ENCODE peak calls at places on chromosomes 11 and 22, in nine cellular contexts. J is GM20000, U is A549, G is spleen, T is ovary, A is cardiac fibroblast, S is B cell, R is neural crest cell, X is mucosa of descending colon. Z is an unnamed sample.

GRCh38 chr22:29867260-29867659 is 15.7 kb upstream of the MTMR3 start:
- DNase-seq in R (no peak), U (no peak), G (no peak), A (no peak), T (no peak), S (no peak), X (no peak), J (no peak), Z (no peak)

GRCh38 chr11:82732734-82733443 is 775 bp downstream of the FAM181B start:
- DNase-seq in X (no peak), R (no peak), G (peak), J (peak), A (no peak), T (peak), S (peak), U (no peak), Z (no peak)

GRCh38 chr22:44599084-44599483 is 101.1 kb upstream of the RTL6 start:
- DNase-seq in T (no peak), R (no peak), A (no peak), X (no peak), G (no peak), U (no peak), J (no peak), S (no peak), Z (no peak)

GRCh38 chr11:132106336-132106982 is 736.0 kb downstream of the NTM start:
- DNase-seq in X (no peak), A (no peak), G (no peak), U (no peak), R (no peak), S (no peak), J (no peak), T (no peak), Z (no peak)

GRCh38 chr22:37165066-37165465 is 15.3 kb upstream of the IL2RB start:
- DNase-seq in R (no peak), U (no peak), T (no peak), X (no peak), A (no peak), S (no peak), G (peak), J (no peak), Z (no peak)

GRCh38 chr11:122676638-122677037 is 21.1 kb downstream of the UBASH3B start:
- DNase-seq in G (no peak), T (no peak), J (no peak), S (no peak), R (no peak), X (no peak), A (no peak), U (peak), Z (no peak)

GRCh38 chr11:2934057-2934550 is 4.9 kb upstream of the PHLDA2 start:
- DNase-seq in R (no peak), S (no peak), J (no peak), G (no peak), A (no peak), T (no peak), U (no peak), X (no peak), Z (no peak)

GRCh38 chr22:32736746-32737145 is 64.8 kb upstream of the TIMP3 start:
- DNase-seq in U (no peak), G (no peak), X (no peak), A (no peak), S (no peak), J (no peak), T (no peak), R (no peak), Z (no peak)

GRCh38 chr11:86785576-86785975 is 14.8 kb upstream of the PRSS23 start:
- DNase-seq in U (no peak), R (no peak), T (no peak), X (no peak), S (no peak), J (no peak), A (no peak), G (no peak), Z (no peak)

DNA sequence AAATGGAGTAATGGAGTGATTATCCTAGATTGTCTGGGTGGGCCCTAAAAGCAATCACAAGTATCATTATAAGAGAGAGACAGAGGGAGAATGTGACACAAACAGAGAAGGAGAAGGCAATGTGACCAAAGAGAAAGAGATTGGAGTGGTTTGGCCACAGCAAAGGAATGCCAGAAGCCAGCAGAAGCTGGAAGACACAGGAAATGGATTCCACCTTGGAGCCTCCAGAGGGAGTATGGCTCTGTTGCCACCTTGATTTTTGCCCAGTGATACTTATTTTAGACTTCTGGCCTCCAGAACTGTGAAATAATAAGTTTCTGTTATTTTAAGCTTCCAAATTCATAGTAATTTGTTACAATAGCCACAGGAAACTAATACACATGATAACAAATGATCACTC is 36.8 kb upstream of the OR5P2 start:
- DNase-seq in S (no peak), X (no peak), J (no peak), T (no peak), A (no peak), G (no peak), U (no peak), R (no peak), Z (no peak)
- TF ChIP-seq CTCF in S (no peak), X (no peak), J (no peak), T (no peak), A (no peak), G (no peak), U (no peak), R (no peak), Z (no peak)

DNA sequence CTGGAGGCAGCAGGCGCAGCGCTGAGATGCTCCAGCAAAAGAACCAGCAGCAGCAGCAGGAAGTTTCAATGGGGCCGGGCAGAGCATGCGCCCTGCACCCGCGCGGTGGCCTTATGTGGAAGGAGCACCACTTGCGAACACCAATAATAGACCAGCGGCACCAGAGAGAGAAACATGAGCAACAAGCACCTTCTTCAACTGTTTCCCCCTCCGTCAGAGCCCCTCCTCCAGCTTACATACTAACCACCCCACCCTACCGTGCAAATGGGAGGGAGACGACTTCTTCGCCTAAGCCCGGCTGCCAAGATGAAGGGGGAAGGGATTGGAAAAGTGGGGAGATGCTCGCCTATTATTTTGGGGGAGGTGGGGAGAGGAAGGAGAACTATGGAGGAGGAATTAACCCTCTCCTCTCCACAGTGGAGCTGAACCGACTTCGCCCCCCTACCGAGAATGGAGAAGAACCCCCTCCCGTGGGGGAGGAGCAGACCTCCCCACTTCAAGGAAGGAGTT is 1.1 kb downstream of the RSF1 start:
- DNase-seq in S (peak), U (peak), R (peak), X (peak), T (peak), A (peak), J (peak), G (peak), Z (peak)
- TF ChIP-seq CTCF in S (no peak), U (no peak), R (peak), X (no peak), T (no peak), A (peak), J (no peak), G (peak), Z (no peak)

DNA sequence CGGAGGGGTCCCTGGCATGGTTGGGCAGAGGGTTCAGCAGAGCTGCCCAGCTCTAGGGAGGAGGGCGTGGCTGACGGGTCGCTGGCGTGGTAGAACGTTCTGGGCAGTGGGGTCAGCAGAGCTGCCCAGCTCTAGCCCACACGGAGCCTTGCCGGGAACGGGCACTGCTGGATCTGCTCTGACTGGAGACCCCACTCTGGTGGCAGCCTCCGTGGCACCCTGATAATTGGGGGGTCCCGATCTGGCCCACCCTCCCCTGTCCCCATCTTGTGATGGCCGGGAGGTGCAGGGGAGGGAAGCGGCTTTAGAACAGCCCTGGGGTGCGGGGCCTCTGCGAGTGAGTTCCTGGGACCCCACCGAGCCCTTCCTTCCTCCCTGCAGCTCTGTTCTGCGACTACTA is 21.9 kb downstream of the MUC5AC start:
- DNase-seq in U (no peak), G (no peak), X (no peak), T (no peak), A (no peak), S (no peak), R (no peak), J (no peak), Z (peak)
- TF ChIP-seq CTCF in U (no peak), G (no peak), X (no peak), T (no peak), A (no peak), S (no peak), R (no peak), J (no peak), Z (no peak)

GRCh38 chr11:70250876-70251275 is 19.6 kb upstream of the PPFIA1 start:
- DNase-seq in J (no peak), S (no peak), U (no peak), G (no peak), T (no peak), R (no peak), A (no peak), X (no peak), Z (no peak)
- TF ChIP-seq CTCF in J (no peak), S (no peak), U (no peak), G (no peak), T (no peak), R (no peak), A (no peak), X (no peak), Z (no peak)

GRCh38 chr11:106152013-106152412 is 74.6 kb downstream of the AASDHPPT start:
- DNase-seq in J (no peak), G (no peak), A (peak), X (no peak), R (no peak), T (no peak), S (no peak), U (no peak), Z (no peak)
- TF ChIP-seq CTCF in J (no peak), G (no peak), A (no peak), X (no peak), R (peak), T (no peak), S (no peak), U (no peak), Z (no peak)

DNA sequence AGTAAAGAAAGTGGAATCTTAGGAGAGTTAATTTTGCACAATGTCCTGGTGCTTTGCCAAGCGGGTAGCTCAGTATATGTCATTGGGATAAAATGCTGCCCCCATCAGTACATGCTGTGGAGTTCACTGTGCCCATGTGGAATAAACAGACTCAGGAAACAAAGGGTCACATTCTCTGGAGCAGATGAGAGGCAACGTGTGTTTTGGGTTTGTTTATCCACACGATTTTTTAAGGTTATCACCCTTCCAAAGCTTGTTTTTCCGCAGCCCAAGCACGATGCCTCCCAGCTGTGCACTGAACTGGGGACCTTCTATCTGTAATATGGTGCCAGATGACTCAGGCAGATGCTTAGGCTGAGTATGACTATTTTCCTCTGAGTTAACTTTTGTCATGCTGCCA is 6.4 kb downstream of the OR4D6 start:
- DNase-seq in J (no peak), X (peak), U (no peak), R (no peak), G (no peak), A (peak), T (peak), S (no peak), Z (no peak)
- TF ChIP-seq CTCF in J (no peak), X (no peak), U (no peak), R (no peak), G (no peak), A (no peak), T (no peak), S (no peak), Z (no peak)

DNA sequence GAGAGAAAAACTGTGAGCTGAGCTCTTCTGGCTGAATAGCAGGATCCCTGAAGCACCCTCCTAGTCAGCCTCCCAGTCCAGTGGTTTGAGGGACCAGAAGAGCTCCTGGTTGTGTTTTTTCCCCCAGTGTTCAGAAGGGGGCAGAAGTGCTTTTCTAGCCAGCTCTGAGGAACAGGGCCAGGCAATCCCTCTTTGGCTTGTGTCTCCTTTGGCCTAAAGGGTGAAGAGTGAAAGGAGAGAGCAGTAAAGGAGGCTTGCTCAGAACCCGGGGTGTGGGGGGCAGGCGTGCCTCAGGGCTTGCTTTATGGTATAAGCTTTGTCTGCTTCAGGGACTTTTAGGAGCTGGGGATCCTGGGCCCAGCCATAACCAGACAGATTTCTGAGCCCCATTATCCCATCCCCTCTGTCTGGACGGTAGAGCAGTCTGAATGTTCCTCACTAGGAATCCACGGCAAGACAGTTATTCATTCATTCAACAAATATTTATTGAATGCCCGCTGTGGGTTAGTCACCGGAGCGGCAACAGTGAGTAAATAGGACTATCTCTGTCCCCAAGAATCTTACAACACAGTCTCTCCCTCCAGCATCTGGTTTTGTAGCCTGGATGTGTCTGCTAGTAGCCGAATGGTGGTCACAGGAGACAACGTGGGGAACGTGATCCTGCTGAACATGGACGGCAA is 14.5 kb downstream of the ACP2 start:
- DNase-seq in U (peak), A (peak), T (peak), X (no peak), S (no peak), J (no peak), G (no peak), R (no peak), Z (no peak)
- TF ChIP-seq CTCF in U (peak), A (peak), T (no peak), X (no peak), S (no peak), J (no peak), G (no peak), R (no peak), Z (no peak)

DNA sequence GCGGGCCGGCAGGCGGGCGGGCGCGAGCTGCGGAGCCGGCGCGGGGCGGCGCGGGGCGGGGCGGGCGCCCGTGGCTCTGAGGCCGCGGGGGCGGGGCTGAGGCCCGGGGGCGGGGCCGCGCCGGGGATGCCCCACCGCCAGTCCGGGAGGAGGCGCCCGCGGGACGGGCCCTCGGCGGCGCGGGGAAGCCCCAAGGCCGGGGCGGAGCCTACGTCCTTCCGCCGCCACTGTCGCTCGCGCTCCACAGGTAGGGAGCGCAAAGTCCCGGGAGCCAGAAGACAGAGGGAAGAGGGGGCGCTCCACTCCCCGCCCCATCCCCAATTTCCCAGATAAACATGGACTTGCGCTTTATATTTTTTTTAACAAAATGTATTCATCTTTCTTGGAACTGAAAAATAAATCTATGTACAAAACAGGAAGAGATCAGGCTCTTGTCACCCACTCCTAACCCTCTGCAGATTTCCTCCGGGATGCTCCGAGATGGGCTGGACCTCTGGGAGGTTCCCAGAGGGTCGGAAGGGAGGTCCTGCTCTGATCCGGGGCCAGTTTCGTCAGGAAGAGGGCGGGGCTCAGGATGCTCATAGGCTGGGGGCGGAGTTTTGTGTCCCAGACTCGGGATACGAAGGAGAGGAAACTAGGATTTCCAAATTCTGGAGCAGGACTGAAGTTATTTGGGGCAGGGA is at the start of gene MAP4K2:
- DNase-seq in G (peak), A (peak), X (peak), U (peak), T (peak), J (peak), S (peak), R (peak), Z (no peak)
- TF ChIP-seq CTCF in G (no peak), A (no peak), X (no peak), U (peak), T (no peak), J (no peak), S (no peak), R (peak), Z (no peak)